ENCODE peak calls at places on chromosomes 6 and 20, in five cellular contexts. J is stomach, K is HCT116, H is adrenal gland, F is H9. G is an unnamed sample.

GRCh38 chr20:64065973-64066341 is 3.0 kb downstream of the TCEA2 start:
- DNase-seq in J (no peak), H (peak; percentile 46), K (peak; percentile 62), F (peak; percentile 76), G (peak; percentile 54)

GRCh38 chr6:2760882-2761842 is 4.0 kb upstream of the WRNIP1 start:
- DNase-seq in F (no peak), K (no peak), H (no peak), J (no peak), G (no peak)

GRCh38 chr20:63492518-63492917 is 6.4 kb downstream of the EEF1A2 start:
- DNase-seq in F (no peak), J (no peak), K (no peak), H (no peak), G (no peak)

GRCh38 chr20:45934046-45934586 is 367 bp upstream of the PCIF1 start:
- DNase-seq in J (peak; percentile 50), F (peak; percentile 79), K (peak; percentile 15), H (peak; percentile 75), G (peak; percentile 59)

GRCh38 chr20:3995067-3995748 is 20.1 kb downstream of the RNF24 start:
- DNase-seq in J (no peak), H (no peak), F (no peak), K (no peak), G (no peak)

GRCh38 chr6:21678990-21679389 is 85.4 kb downstream of the SOX4 start:
- DNase-seq in J (no peak), F (no peak), K (no peak), H (no peak), G (no peak)

GRCh38 chr6:116779569-116780164 is 14.1 kb upstream of the FAM162B start:
- DNase-seq in H (no peak), K (peak; percentile 28), J (no peak), F (no peak), G (no peak)

GRCh38 chr6:93350774-93351173 is 68.6 kb downstream of the EPHA7 start:
- DNase-seq in F (no peak), J (no peak), K (no peak), H (no peak), G (no peak)

GRCh38 chr20:8126979-8127378 is 5.1 kb upstream of the PLCB1 start:
- DNase-seq in J (no peak), F (no peak), H (peak; percentile 38), K (no peak), G (no peak)

GRCh38 chr6:2817778-2818443 is 23.8 kb downstream of the SERPINB1 start:
- DNase-seq in H (no peak), J (no peak), F (no peak), K (no peak), G (no peak)

GRCh38 chr6:28496099-28496779 is 19.4 kb downstream of the GPX6 start:
- DNase-seq in J (no peak), F (no peak), K (peak; percentile 8), H (no peak), G (no peak)

GRCh38 chr6:156804402-156804801 is 27.2 kb downstream of the ARID1B start:
- DNase-seq in H (no peak), F (no peak), J (no peak), K (no peak), G (no peak)

GRCh38 chr6:137341721-137342195 is 122.6 kb upstream of the IFNGR1 start:
- DNase-seq in H (peak; percentile 81), J (peak; percentile 65), K (no peak), F (peak; percentile 54), G (peak; percentile 17)

GRCh38 chr20:40688129-40689099 is 622 bp downstream of the MAFB start:
- DNase-seq in J (no peak), K (no peak), F (peak; percentile 39), H (peak; percentile 50), G (no peak)

GRCh38 chr6:7418238-7418905 is 28.8 kb downstream of the RIOK1 start:
- DNase-seq in J (no peak), F (no peak), H (no peak), K (no peak), G (no peak)

GRCh38 chr6:79307321-79308036 is 73.0 kb upstream of the HMGN3 start:
- DNase-seq in H (no peak), K (no peak), J (no peak), F (no peak), G (no peak)

GRCh38 chr6:116365743-116366142 is 5.0 kb upstream of the DSE start:
- DNase-seq in F (no peak), J (no peak), H (no peak), K (no peak), G (no peak)

GRCh38 chr6:44117397-44118128 is 9.7 kb downstream of the MRPL14 start:
- DNase-seq in F (no peak), H (no peak), K (no peak), J (peak; percentile 65), G (no peak)

GRCh38 chr20:57900226-57900905 is 190.6 kb upstream of the PMEPA1 start:
- DNase-seq in K (no peak), J (no peak), F (no peak), H (no peak), G (no peak)

GRCh38 chr20:35395728-35396127 is 16.0 kb downstream of the UQCC1 start:
- DNase-seq in J (no peak), F (no peak), K (no peak), H (peak; percentile 67), G (no peak)

GRCh38 chr20:5977975-5978374 is 27.5 kb downstream of the MCM8 start:
- DNase-seq in H (no peak), F (no peak), J (no peak), K (no peak), G (no peak)

GRCh38 chr20:44643596-44644383 is 7.7 kb downstream of the ADA start:
- DNase-seq in F (peak; percentile 84), H (peak; percentile 80), K (no peak), J (peak; percentile 49), G (peak; percentile 51)

GRCh38 chr20:12276011-12276673 is 358.4 kb downstream of the BTBD3 start:
- DNase-seq in J (no peak), K (no peak), F (no peak), H (no peak), G (no peak)
- H3K27ac ChIP-seq in J (no peak overlapping the region), K (no peak overlapping the region), F (no peak overlapping the region), H (no peak overlapping the region), G (no peak overlapping the region)

DNA sequence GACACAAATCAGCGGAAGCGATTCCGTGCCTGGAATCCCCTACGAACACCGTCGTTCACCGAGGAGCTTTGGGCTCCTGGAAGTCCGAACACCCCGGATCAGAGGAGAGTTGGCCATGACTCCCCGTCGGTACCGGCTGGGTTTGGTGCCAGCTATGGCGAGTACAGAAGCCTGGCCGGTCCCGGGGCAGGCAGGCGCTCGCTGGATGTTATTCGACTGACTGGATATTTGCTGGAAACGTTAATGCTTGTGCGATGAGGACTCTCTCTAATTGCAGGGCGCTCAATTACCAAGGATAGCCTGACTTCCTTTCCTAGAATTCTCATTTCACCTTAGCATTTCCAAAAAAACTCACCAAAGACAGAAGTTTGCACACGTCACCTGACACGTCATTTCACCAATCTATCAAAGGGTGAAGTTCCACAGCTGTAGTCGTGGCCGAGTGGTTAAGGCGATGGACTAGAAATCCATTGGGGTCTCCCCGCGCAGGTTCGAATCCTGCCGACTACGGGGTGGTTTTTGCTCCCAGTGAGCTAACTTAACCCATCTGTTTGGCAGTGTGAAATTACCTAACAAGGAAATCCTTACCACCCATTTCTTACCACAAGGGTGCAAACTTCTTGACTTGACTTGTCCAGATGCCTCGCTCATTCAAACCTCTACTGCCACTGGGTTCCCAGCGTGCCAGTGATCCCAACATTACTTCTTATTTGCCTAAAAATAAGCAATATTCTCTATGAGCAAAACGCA is 22.7 kb upstream of the ZNF184 start:
- DNase-seq in H (peak; percentile 35), J (no peak), F (peak; percentile 92), K (peak; percentile 59), G (no peak)
- H3K27ac ChIP-seq in H (no peak overlapping the region), J (peak overlapping the region; percentile 36), F (no peak overlapping the region), K (no peak overlapping the region), G (no peak overlapping the region)

DNA sequence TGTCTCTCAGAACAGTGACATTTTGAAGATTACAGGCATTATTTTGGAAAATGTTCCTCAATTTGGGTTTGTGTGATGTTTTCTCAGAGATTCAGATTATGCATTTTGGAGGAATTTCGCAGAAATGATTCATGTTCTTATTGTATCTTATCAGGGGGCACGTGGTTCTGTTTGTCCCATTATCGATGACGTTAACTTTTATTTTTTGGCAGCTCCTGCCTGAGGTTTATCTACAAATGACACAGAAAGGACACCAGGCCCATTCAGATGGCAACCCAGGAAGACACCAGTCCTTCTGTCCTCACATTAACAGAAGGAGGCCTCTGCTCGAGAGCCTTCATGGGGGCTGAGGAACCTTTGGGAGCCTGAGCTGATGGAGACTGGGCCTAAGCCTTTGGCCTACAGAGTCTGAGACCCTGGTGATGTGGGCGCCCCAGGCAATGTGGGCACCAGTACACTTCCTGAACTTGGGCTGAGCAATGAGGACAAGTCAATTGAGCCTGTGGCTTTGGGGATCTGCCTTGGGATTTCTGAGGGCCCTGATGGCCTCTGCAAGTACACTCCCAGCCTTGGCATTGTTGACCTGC is 41.2 kb upstream of the EZR start:
- DNase-seq in F (no peak), K (no peak), H (no peak), J (no peak), G (no peak)
- H3K27ac ChIP-seq in F (no peak overlapping the region), K (no peak overlapping the region), H (no peak overlapping the region), J (peak overlapping the region; percentile 78), G (no peak overlapping the region)

DNA sequence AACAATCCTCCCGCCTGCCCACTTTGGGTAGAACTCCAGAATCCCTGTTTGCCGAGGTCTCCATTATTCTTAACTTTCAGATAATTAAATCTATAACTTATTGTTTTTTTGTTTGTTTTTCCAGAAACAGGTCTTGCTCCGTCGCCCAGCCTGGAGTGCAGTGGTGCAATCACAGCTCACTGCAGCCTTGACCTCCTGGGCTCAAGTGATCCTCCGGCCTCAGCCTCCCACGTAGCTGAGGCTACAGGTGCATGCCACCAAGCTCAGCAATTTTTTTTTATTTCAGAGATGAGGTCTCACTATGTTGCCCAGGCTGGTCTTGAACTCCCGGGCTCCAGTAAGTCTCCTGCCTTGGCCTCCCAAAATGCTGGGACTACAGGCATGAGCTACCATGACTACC is 28.8 kb downstream of the ZMYND8 start:
- DNase-seq in K (no peak), H (no peak), F (no peak), J (no peak), G (no peak)
- H3K27ac ChIP-seq in K (no peak overlapping the region), H (no peak overlapping the region), F (no peak overlapping the region), J (peak overlapping the region; percentile 97), G (peak overlapping the region; percentile 89)

DNA sequence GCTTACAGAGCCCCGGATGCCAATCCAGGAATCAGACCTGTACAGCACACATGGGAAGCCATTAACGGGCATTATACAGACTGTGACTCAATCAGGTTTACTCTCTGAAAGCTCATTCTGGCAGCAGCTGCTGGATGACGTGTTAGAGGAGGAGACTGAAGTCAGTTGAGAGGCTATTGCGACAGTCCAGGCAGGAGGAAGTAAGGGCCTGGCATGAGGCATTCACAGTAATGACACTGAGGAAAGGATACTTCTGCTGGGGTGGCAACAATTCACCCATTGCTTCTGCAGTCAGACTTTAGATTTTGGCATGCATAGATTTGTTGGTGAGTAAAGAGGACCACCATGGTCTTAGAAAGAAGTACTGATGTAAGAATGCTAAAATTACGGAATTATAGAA is 151.0 kb upstream of the HEY2 start:
- DNase-seq in H (peak; percentile 32), J (no peak), F (no peak), K (no peak), G (peak; percentile 27)
- H3K27ac ChIP-seq in H (no peak overlapping the region), J (no peak overlapping the region), F (no peak overlapping the region), K (no peak overlapping the region), G (no peak overlapping the region)

G was measured in transverse colon.